ENCODE peak calls at places on chromosomes 3 and 15, in five cellular contexts. G, B, Z, T and O are unnamed samples.

GRCh38 chr3:99286266-99286845 is 352.0 kb upstream of the COL8A1 start:
- DNase-seq in G (no peak), B (no peak), Z (no peak), T (no peak), O (no peak)

GRCh38 chr3:23588547-23588946 is 217.2 kb upstream of the UBE2E1 start:
- DNase-seq in G (no peak), B (no peak), Z (no peak), T (no peak), O (no peak)

GRCh38 chr3:137924628-137925027 is 85.3 kb upstream of the CLDN18 start:
- DNase-seq in G (no peak), B (no peak), Z (no peak), T (no peak), O (no peak)

GRCh38 chr15:68709826-68710225 is 110.9 kb downstream of the ANP32A start:
- DNase-seq in G (no peak), B (no peak), Z (no peak), T (no peak), O (no peak)

GRCh38 chr3:9183011-9183410 is 66.4 kb downstream of the SRGAP3 start:
- DNase-seq in G (no peak), B (peak; percentile 31), Z (no peak), T (no peak), O (peak; percentile 44)

GRCh38 chr3:46478341-46478740 is 13.6 kb upstream of the LTF start:
- DNase-seq in G (no peak), B (no peak), Z (no peak), T (no peak), O (no peak)

GRCh38 chr3:8491750-8492149 is 9.9 kb upstream of the LMCD1 start:
- DNase-seq in G (peak; percentile 76), B (peak; percentile 69), Z (no peak), T (no peak), O (no peak)

GRCh38 chr3:138389841-138390581 is 41.6 kb downstream of the MRAS start:
- DNase-seq in G (no peak), B (no peak), Z (no peak), T (no peak), O (peak; percentile 52)

GRCh38 chr3:180913582-180914404 is 1.3 kb downstream of the FXR1 start:
- DNase-seq in G (no peak), B (no peak), Z (no peak), T (no peak), O (no peak)

GRCh38 chr3:184772667-184773272 is 39.2 kb upstream of the VPS8 start:
- DNase-seq in G (no peak), B (no peak), Z (no peak), T (no peak), O (no peak)

GRCh38 chr3:15387171-15387581 is 40.2 kb downstream of the METTL6 start:
- DNase-seq in G (no peak), B (no peak), Z (no peak), T (no peak), O (peak; percentile 70)

GRCh38 chr15:89363133-89363532 is 28.5 kb upstream of the POLG start:
- DNase-seq in G (no peak), B (no peak), Z (peak; percentile 59), T (no peak), O (no peak)

GRCh38 chr3:160099855-160100254 is 111.2 kb downstream of the IL12A start:
- DNase-seq in G (no peak), B (no peak), Z (no peak), T (no peak), O (no peak)

GRCh38 chr15:51708013-51708412 is 26.7 kb downstream of the SCG3 start:
- DNase-seq in G (no peak), B (no peak), Z (no peak), T (no peak), O (no peak)

GRCh38 chr3:45972534-45973402 is 22.9 kb downstream of the FYCO1 start:
- DNase-seq in G (no peak), B (no peak), Z (peak; percentile 99), T (peak; percentile 91), O (no peak)

GRCh38 chr15:89003865-89004725 is 84.2 kb upstream of the ABHD2 start:
- DNase-seq in G (peak; percentile 71), B (peak; percentile 27), Z (no peak), T (no peak), O (peak; percentile 54)

GRCh38 chr15:71811036-71811736 is 832 bp downstream of the NR2E3 start:
- DNase-seq in G (no peak), B (no peak), Z (no peak), T (no peak), O (no peak)

GRCh38 chr3:148372476-148372875 is 325.2 kb upstream of the AGTR1 start:
- DNase-seq in G (no peak), B (no peak), Z (no peak), T (no peak), O (no peak)

GRCh38 chr3:109545746-109546145 is 208.4 kb upstream of the DPPA4 start:
- DNase-seq in G (no peak), B (no peak), Z (no peak), T (no peak), O (no peak)

GRCh38 chr15:68471552-68471951 is 39.6 kb upstream of the ITGA11 start:
- DNase-seq in G (no peak), B (no peak), Z (no peak), T (no peak), O (no peak)

GRCh38 chr3:9125278-9125951 is 124.0 kb downstream of the SRGAP3 start:
- DNase-seq in G (no peak), B (peak; percentile 16), Z (no peak), T (no peak), O (no peak)

GRCh38 chr3:78641703-78642102 is 1126.1 kb downstream of the ROBO1 start:
- DNase-seq in G (no peak), B (no peak), Z (no peak), T (no peak), O (no peak)